ENCODE peak calls at places on chromosomes 16 and 17, in seven cellular contexts. P is HCEC 1CT, H is sigmoid colon, R is T-helper 1 cell, Y is SK-N-SH, Z is uterus, W is astrocyte of the spinal cord. S is an unnamed sample.

GRCh38 chr16:56551796-56552738 is 12.8 kb upstream of the MT4 start:
- DNase-seq in H (peak; percentile 82), Y (no peak), W (no peak), R (no peak), P (no peak), Z (peak; percentile 28), S (no peak)

GRCh38 chr17:79154446-79154845 is 79.8 kb downstream of the ENGASE start:
- DNase-seq in R (no peak), W (no peak), Y (peak; percentile 70), H (no peak), P (no peak), Z (no peak), S (no peak)

GRCh38 chr17:8481703-8482102 is 46.0 kb downstream of the NDEL1 start:
- DNase-seq in Y (no peak), Z (no peak), P (no peak), R (no peak), W (no peak), H (no peak), S (no peak)

GRCh38 chr16:85955566-85955965 is 56.6 kb downstream of the IRF8 start:
- DNase-seq in Z (no peak), Y (no peak), H (no peak), W (no peak), R (no peak), P (no peak), S (no peak)

GRCh38 chr16:85991425-85991824 is 92.5 kb downstream of the IRF8 start:
- DNase-seq in P (no peak), Y (no peak), W (no peak), H (peak; percentile 17), Z (no peak), R (no peak), S (no peak)

GRCh38 chr16:19135896-19136438 is 22.2 kb downstream of the ITPRIPL2 start:
- DNase-seq in P (peak; percentile 50), R (no peak), Z (no peak), Y (no peak), H (peak; percentile 70), W (peak; percentile 29), S (no peak)

GRCh38 chr16:88939814-88940195 is 37.2 kb downstream of the CBFA2T3 start:
- DNase-seq in R (no peak), Z (no peak), H (no peak), Y (no peak), P (no peak), W (no peak), S (no peak)

GRCh38 chr16:48384982-48385271 is 286 bp downstream of the SIAH1 start:
- DNase-seq in Z (no peak), P (no peak), H (no peak), Y (no peak), R (no peak), W (peak; percentile 33), S (no peak)

GRCh38 chr16:85562102-85562786 is 50.9 kb upstream of the GSE1 start:
- DNase-seq in Y (no peak), P (no peak), R (no peak), W (no peak), Z (no peak), H (no peak), S (no peak)

GRCh38 chr17:55341432-55341831 is 76.7 kb downstream of the HLF start:
- DNase-seq in P (peak; percentile 17), Z (no peak), H (no peak), R (no peak), Y (no peak), W (peak; percentile 26), S (no peak)

GRCh38 chr16:22926105-22926751 is 112.3 kb downstream of the HS3ST2 start:
- DNase-seq in R (no peak), H (no peak), W (no peak), P (no peak), Y (peak; percentile 21), Z (no peak), S (no peak)

GRCh38 chr17:47785538-47786123 is 36.0 kb downstream of the OSBPL7 start:
- DNase-seq in R (no peak), Y (no peak), W (peak; percentile 28), Z (no peak), P (peak; percentile 15), H (no peak), S (no peak)

GRCh38 chr16:25177831-25178688 is 38.7 kb upstream of the AQP8 start:
- DNase-seq in H (no peak), P (peak; percentile 8), W (no peak), Z (peak; percentile 27), Y (no peak), R (no peak), S (no peak)

GRCh38 chr16:86151372-86151950 is 252.5 kb downstream of the IRF8 start:
- DNase-seq in P (no peak), Y (no peak), Z (no peak), R (no peak), H (peak; percentile 80), W (no peak), S (peak; percentile 28)

S was measured in AG08396.